ENCODE peak calls at places on chromosome 21, in nine cellular contexts. Z is upper lobe of right lung, U is heart left ventricle, Y is cardiac muscle cell, S is colonic mucosa, Q is K562, K is mammary epithelial cell, W is GM23248, J is tibial artery. F is an unnamed sample. For H3K4me1 and H3K9me3, the result is how much of the 10 kb centered on the place peaks cover.

GRCh38 chr21:16302851-16303282 is 573.1 kb downstream of the USP25 start:
- DNase-seq in Z (no peak), U (peak), Y (peak), S (no peak), Q (no peak), K (no peak), W (peak), J (peak), F (no peak)

GRCh38 chr21:41640756-41641509 is 125.9 kb downstream of the RIPK4 start:
- DNase-seq in Z (peak), U (no peak), Y (no peak), S (no peak), Q (no peak), K (peak), W (peak), J (no peak), F (no peak)

GRCh38 chr21:29581393-29581792 is 282.7 kb downstream of the BACH1 start:
- DNase-seq in Z (no peak), U (no peak), Y (no peak), S (no peak), Q (no peak), K (no peak), W (no peak), J (no peak), F (no peak)

GRCh38 chr21:41762236-41762635 is 4.6 kb downstream of the RIPK4 start:
- DNase-seq in Z (no peak), U (no peak), Y (peak), S (no peak), Q (no peak), K (no peak), W (no peak), J (no peak), F (no peak)

GRCh38 chr21:25838809-25839208 is 104.0 kb downstream of the GABPA start:
- DNase-seq in Z (no peak), U (no peak), Y (no peak), S (no peak), Q (no peak), K (peak), W (peak), J (no peak), F (no peak)

GRCh38 chr21:35254006-35254751 is 205.1 kb upstream of the RUNX1 start:
- DNase-seq in Z (no peak), U (no peak), Y (no peak), S (peak), Q (no peak), K (peak), W (peak), J (no peak), F (no peak)

GRCh38 chr21:44467859-44468195 is 12.5 kb downstream of the LRRC3 start:
- DNase-seq in Z (no peak), U (no peak), Y (no peak), S (no peak), Q (no peak), K (no peak), W (no peak), J (no peak), F (no peak)

GRCh38 chr21:22585558-22585957 is 1587.3 kb downstream of the NCAM2 start:
- DNase-seq in Z (no peak), U (no peak), Y (no peak), S (no peak), Q (no peak), K (no peak), W (no peak), J (no peak), F (no peak)

GRCh38 chr21:38284221-38284620 is 27.4 kb downstream of the KCNJ15 start:
- DNase-seq in Z (no peak), U (no peak), Y (no peak), S (no peak), Q (no peak), K (no peak), W (no peak), J (no peak), F (no peak)

GRCh38 chr21:38282921-38283320 is 26.1 kb downstream of the KCNJ15 start:
- DNase-seq in Z (no peak), U (no peak), Y (no peak), S (no peak), Q (no peak), K (no peak), W (peak), J (no peak), F (no peak)

GRCh38 chr21:38277501-38278111 is 20.8 kb downstream of the KCNJ15 start:
- DNase-seq in Z (no peak), U (peak), Y (no peak), S (peak), Q (no peak), K (peak), W (peak), J (peak), F (no peak)

DNA sequence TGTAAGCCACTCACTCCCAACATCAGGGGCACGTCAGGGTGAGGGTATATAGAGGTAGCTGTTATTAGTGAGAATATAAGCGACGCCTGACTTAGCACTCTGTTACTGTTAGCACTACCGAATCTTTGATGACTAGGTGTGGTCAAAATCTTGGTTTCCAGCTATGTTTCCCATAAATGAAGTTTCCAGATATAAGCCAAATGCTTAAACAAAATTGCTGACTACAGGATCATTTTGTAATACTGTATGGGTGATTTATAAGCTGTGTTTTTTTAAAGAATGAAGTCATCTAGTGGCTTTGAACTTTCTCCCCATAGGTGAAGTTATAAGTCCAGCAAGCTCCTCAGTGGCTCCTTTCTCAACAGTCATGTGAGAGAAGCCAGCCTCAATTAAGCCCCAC is 23.7 kb downstream of the KCNJ15 start:
- DNase-seq in Z (no peak), U (no peak), Y (no peak), S (no peak), Q (no peak), K (no peak), W (no peak), J (no peak), F (no peak)
- H3K4me1 ChIP-seq in Z (under half), U (under half), Y (under half), S (under half), Q (under half), K (under half), W (under half), J (under half), F (under half)

GRCh38 chr21:21460979-21461378 is 462.8 kb downstream of the NCAM2 start:
- DNase-seq in Z (no peak), U (no peak), Y (no peak), S (no peak), Q (no peak), K (no peak), W (no peak), J (no peak), F (no peak)

GRCh38 chr21:21458124-21458631 is 460.0 kb downstream of the NCAM2 start:
- DNase-seq in Z (no peak), U (no peak), Y (no peak), S (no peak), Q (no peak), K (no peak), W (no peak), J (no peak), F (no peak)

GRCh38 chr21:21457077-21457476 is 458.9 kb downstream of the NCAM2 start:
- DNase-seq in Z (no peak), U (no peak), Y (no peak), S (no peak), Q (no peak), K (no peak), W (no peak), J (no peak), F (no peak)
- H3K9me3 ChIP-seq in Z (under half), U (under half), Y (under half), S (under half), Q (under half), K (under half), W (under half), J (under half), F (under half)

DNA sequence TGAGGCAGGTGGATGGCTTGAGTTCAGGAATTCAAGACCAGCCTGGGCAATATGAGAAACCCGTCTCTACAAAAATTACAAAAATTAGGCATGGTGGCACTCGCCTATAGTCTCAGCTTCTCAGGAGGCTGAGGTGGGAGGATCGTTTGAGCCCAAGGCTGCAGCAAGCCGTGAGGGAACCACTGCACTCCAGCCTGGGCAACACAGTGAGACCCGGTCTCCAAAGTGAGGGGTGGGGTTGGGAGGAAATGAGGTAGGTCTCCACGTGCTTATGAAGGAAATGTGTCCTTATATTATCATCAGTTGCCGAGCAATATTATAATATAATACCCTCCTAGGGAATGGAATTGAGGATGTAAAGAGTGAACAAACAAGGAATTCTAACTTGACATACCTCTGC is 2.7 kb downstream of the TMEM50B start:
- DNase-seq in Z (no peak), U (no peak), Y (no peak), S (no peak), Q (no peak), K (no peak), W (no peak), J (no peak), F (no peak)
- H3K4me1 ChIP-seq in Z (under half), U (under half), Y (under half), S (under half), Q (under half), K (under half), W (under half), J (under half), F (under half)

GRCh38 chr21:31052489-31053142 is 14.3 kb upstream of the KRTAP19-8 start:
- DNase-seq in Z (no peak), U (no peak), Y (no peak), S (no peak), Q (no peak), K (no peak), W (no peak), J (no peak), F (no peak)
- H3K9me3 ChIP-seq in Z (under half), U (under half), Y (under half), S (under half), Q (under half), K (under half), W (under half), J (under half), F (under half)

GRCh38 chr21:32494946-32495703 is 82.6 kb downstream of the EVA1C start:
- DNase-seq in Z (no peak), U (no peak), Y (no peak), S (no peak), Q (peak), K (peak), W (peak), J (no peak), F (no peak)

GRCh38 chr21:32499249-32500055 is 85.9 kb downstream of the TCP10L start:
- DNase-seq in Z (no peak), U (peak), Y (peak), S (no peak), Q (no peak), K (no peak), W (peak), J (no peak), F (no peak)

GRCh38 chr21:32492376-32492775 is 79.9 kb downstream of the EVA1C start:
- DNase-seq in Z (no peak), U (no peak), Y (no peak), S (no peak), Q (peak), K (no peak), W (no peak), J (no peak), F (no peak)

GRCh38 chr21:32496536-32496935 is 84.0 kb downstream of the EVA1C start:
- DNase-seq in Z (no peak), U (no peak), Y (no peak), S (no peak), Q (peak), K (no peak), W (no peak), J (no peak), F (no peak)
- H3K4me1 ChIP-seq in Z (under half), U (under half), Y (under half), S (under half), Q (under half), K (under half), W (under half), J (under half), F (under half)

GRCh38 chr21:40505681-40506080 is 341.3 kb downstream of the DSCAM start:
- DNase-seq in Z (no peak), U (no peak), Y (peak), S (no peak), Q (no peak), K (no peak), W (no peak), J (no peak), F (no peak)

GRCh38 chr21:40507978-40508377 is 339.0 kb downstream of the DSCAM start:
- DNase-seq in Z (no peak), U (no peak), Y (no peak), S (no peak), Q (no peak), K (peak), W (no peak), J (no peak), F (no peak)

GRCh38 chr21:40504825-40505224 is 342.1 kb downstream of the DSCAM start:
- DNase-seq in Z (no peak), U (no peak), Y (no peak), S (no peak), Q (no peak), K (no peak), W (no peak), J (no peak), F (no peak)
- H3K9me3 ChIP-seq in Z (under half), U (under half), Y (under half), S (under half), Q (under half), K (under half), W (under half), J (under half), F (under half)

GRCh38 chr21:14979264-14979663 is 85.5 kb downstream of the NRIP1 start:
- DNase-seq in Z (no peak), U (no peak), Y (no peak), S (no peak), Q (no peak), K (no peak), W (no peak), J (no peak), F (no peak)
- H3K4me1 ChIP-seq in Z (under half), U (under half), Y (under half), S (under half), Q (under half), K (under half), W (under half), J (under half), F (under half)

GRCh38 chr21:32658524-32658923 is 46.3 kb upstream of the CFAP298 start:
- DNase-seq in Z (no peak), U (no peak), Y (no peak), S (no peak), Q (no peak), K (no peak), W (no peak), J (no peak), F (no peak)
- H3K9me3 ChIP-seq in Z (under half), U (under half), Y (under half), S (under half), Q (under half), K (under half), W (under half), J (under half), F (under half)

F was measured in lower lobe of right lung.